ENCODE peak calls at places on chromosomes 3 and 15, in seven cellular contexts. P, W, E, A, K, T and V are unnamed samples.

GRCh38 chr3:153285194-153285641 is 123.2 kb downstream of the RAP2B start:
- DNase-seq in T (no peak), K (peak), W (no peak), P (no peak), A (no peak), E (no peak), V (no peak)

GRCh38 chr3:53068176-53068575 is 22.3 kb upstream of the SFMBT1 start:
- DNase-seq in A (peak), P (peak), E (no peak), K (no peak), T (no peak), W (peak), V (no peak)

GRCh38 chr3:11917051-11917450 is 70.4 kb upstream of the TAMM41 start:
- DNase-seq in P (no peak), E (no peak), W (peak), T (no peak), K (no peak), A (no peak), V (no peak)

GRCh38 chr3:42526616-42527367 is 24.3 kb downstream of the VIPR1 start:
- DNase-seq in W (no peak), P (no peak), T (no peak), K (no peak), A (no peak), E (no peak), V (no peak)

GRCh38 chr15:71329041-71329440 is 213.8 kb downstream of the THSD4 start:
- DNase-seq in W (no peak), A (no peak), T (peak), E (no peak), K (peak), P (peak), V (no peak)

GRCh38 chr3:10995871-10996270 is 3.3 kb downstream of the SLC6A1 start:
- DNase-seq in T (no peak), W (no peak), E (no peak), A (no peak), P (no peak), K (no peak), V (no peak)

GRCh38 chr3:178350763-178351162 is 185.5 kb upstream of the KCNMB2 start:
- DNase-seq in P (no peak), T (no peak), E (no peak), K (peak), A (no peak), W (no peak), V (no peak)

GRCh38 chr3:181793006-181793405 is 81.3 kb downstream of the SOX2 start:
- DNase-seq in A (no peak), T (no peak), K (no peak), W (no peak), E (no peak), P (no peak), V (no peak)

GRCh38 chr15:60526127-60526616 is 47.2 kb upstream of the ICE2 start:
- DNase-seq in K (no peak), T (no peak), P (no peak), E (no peak), A (no peak), W (peak), V (no peak)

GRCh38 chr3:174859109-174859735 is at the start of gene NAALADL2:
- DNase-seq in E (no peak), A (no peak), T (no peak), W (no peak), K (no peak), P (no peak), V (no peak)

GRCh38 chr3:36295206-36295760 is 85.0 kb upstream of the STAC start:
- DNase-seq in P (no peak), W (no peak), K (no peak), A (no peak), E (no peak), T (no peak), V (no peak)

GRCh38 chr3:69411331-69411730 is 25.4 kb upstream of the FRMD4B start:
- DNase-seq in K (no peak), E (no peak), W (no peak), T (no peak), P (no peak), A (no peak), V (peak)

GRCh38 chr3:126266291-126266840 is 86.0 kb upstream of the ALDH1L1 start:
- DNase-seq in A (no peak), T (peak), W (peak), P (peak), K (peak), E (no peak), V (no peak)

GRCh38 chr15:51289290-51289689 is 49.1 kb downstream of the CYP19A1 start:
- DNase-seq in A (no peak), W (no peak), K (no peak), T (no peak), E (no peak), P (no peak), V (no peak)

GRCh38 chr3:63857311-63857710 is 6.3 kb downstream of the THOC7 start:
- DNase-seq in E (no peak), K (no peak), W (no peak), P (no peak), A (no peak), T (no peak), V (no peak)

GRCh38 chr3:113270786-113271185 is 59.4 kb downstream of the BOC start:
- DNase-seq in A (no peak), W (peak), P (peak), T (no peak), E (no peak), K (no peak), V (no peak)

GRCh38 chr3:69710153-69710977 is 28.9 kb upstream of the MITF start:
- DNase-seq in E (no peak), T (no peak), W (no peak), K (peak), P (no peak), A (no peak), V (peak)

GRCh38 chr15:65400760-65401606 is 21.8 kb downstream of the IGDCC4 start:
- DNase-seq in W (no peak), E (peak), K (peak), A (peak), T (no peak), P (peak), V (no peak)

GRCh38 chr3:195595778-195596531 is 12.2 kb upstream of the APOD start:
- DNase-seq in K (no peak), T (peak), P (no peak), E (no peak), W (peak), A (no peak), V (no peak)

GRCh38 chr3:187978433-187979011 is 175.4 kb upstream of the LPP start:
- DNase-seq in K (no peak), P (no peak), E (no peak), W (no peak), T (no peak), A (no peak), V (no peak)

GRCh38 chr3:95705786-95706418 is 1108.5 kb upstream of the EPHA6 start:
- DNase-seq in P (no peak), W (no peak), A (no peak), K (no peak), E (no peak), T (no peak), V (no peak)

GRCh38 chr3:126051234-126051633 is 32.7 kb downstream of the SLC41A3 start:
- DNase-seq in W (peak), P (no peak), K (no peak), E (no peak), A (no peak), T (no peak), V (no peak)

GRCh38 chr3:113245775-113246174 is 34.4 kb downstream of the BOC start:
- DNase-seq in K (no peak), E (no peak), T (no peak), W (peak), A (no peak), P (no peak), V (no peak)

GRCh38 chr15:87638554-87639083 is 617.9 kb downstream of the NTRK3 start:
- DNase-seq in E (no peak), P (no peak), A (no peak), K (no peak), W (no peak), T (no peak), V (no peak)

GRCh38 chr3:97647441-97647840 is 117.1 kb upstream of the ARL6 start:
- DNase-seq in A (no peak), K (no peak), W (no peak), T (no peak), E (no peak), P (no peak), V (no peak)

GRCh38 chr15:69869291-69869690 is 228.4 kb downstream of the TLE3 start:
- DNase-seq in K (no peak), A (no peak), E (no peak), W (no peak), P (no peak), T (no peak), V (no peak)

GRCh38 chr3:45946307-45946706 is 3.0 kb downstream of the CXCR6 start:
- DNase-seq in T (no peak), W (peak), A (no peak), P (no peak), K (no peak), E (no peak), V (no peak)

GRCh38 chr3:113535898-113536297 is 3.5 kb downstream of the SIDT1 start:
- DNase-seq in E (no peak), T (no peak), K (no peak), P (no peak), A (no peak), W (no peak), V (no peak)

GRCh38 chr3:14441920-14442300 is 39.5 kb downstream of the SLC6A6 start:
- DNase-seq in P (no peak), A (no peak), T (no peak), E (no peak), K (no peak), W (no peak), V (no peak)

GRCh38 chr3:162014284-162014683 is 517.7 kb downstream of the OTOL1 start:
- DNase-seq in W (no peak), T (no peak), K (no peak), A (no peak), E (no peak), P (no peak), V (no peak)

GRCh38 chr3:149816986-149817385 is 4.0 kb downstream of the RNF13 start:
- DNase-seq in K (peak), P (no peak), A (no peak), T (no peak), W (no peak), E (no peak), V (no peak)

GRCh38 chr15:71921191-71921590 is 110.8 kb downstream of the NR2E3 start:
- DNase-seq in P (no peak), W (no peak), T (no peak), K (no peak), A (no peak), E (no peak), V (no peak)

GRCh38 chr15:77415450-77416448 is 4.2 kb downstream of the PEAK1 start:
- DNase-seq in W (peak), A (no peak), K (peak), E (no peak), P (no peak), T (peak), V (peak)

GRCh38 chr3:15531346-15531745 is 9.8 kb upstream of the COLQ start:
- DNase-seq in E (no peak), T (no peak), P (no peak), A (no peak), K (no peak), W (no peak), V (no peak)

DNA sequence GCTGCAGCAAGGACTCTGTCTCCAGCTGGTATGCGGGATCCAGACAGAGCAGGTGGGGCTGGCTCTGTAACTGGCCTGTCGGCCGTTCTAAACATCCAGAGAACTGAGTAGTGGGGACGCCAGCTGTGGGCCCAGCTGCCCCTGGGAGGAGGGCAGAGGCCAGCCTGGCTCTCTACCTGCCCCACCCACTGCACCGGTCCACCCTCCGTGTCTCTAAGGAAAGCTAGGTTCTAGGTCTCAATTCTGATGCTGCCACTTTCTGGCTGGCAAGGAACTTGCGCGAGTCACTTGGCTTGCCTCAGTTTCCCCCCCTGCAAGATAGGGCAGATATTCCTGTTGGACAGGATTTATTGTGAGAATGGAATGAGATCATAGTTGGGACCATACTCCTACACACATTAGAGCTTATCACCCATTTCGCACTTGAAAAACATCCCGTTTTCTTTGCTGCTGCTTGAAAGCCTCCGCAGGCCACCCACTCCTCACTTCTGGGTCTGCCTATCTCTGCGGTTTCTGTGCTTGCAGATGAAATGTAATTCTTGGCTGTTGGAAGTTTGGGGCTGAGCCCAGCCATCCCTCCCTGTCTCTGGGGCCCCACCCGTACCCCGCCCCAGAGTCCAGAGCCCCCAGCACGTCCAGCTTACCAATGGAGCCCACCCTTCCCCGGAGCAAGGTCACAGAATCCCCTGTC is 65.8 kb downstream of the IQSEC1 start:
- DNase-seq in K (no peak), P (no peak), A (no peak), E (no peak), W (no peak), T (no peak), V (no peak)
- TF ChIP-seq CTCF in K (no peak), P (no peak), A (no peak), E (no peak), W (no peak), T (no peak), V (no peak)

DNA sequence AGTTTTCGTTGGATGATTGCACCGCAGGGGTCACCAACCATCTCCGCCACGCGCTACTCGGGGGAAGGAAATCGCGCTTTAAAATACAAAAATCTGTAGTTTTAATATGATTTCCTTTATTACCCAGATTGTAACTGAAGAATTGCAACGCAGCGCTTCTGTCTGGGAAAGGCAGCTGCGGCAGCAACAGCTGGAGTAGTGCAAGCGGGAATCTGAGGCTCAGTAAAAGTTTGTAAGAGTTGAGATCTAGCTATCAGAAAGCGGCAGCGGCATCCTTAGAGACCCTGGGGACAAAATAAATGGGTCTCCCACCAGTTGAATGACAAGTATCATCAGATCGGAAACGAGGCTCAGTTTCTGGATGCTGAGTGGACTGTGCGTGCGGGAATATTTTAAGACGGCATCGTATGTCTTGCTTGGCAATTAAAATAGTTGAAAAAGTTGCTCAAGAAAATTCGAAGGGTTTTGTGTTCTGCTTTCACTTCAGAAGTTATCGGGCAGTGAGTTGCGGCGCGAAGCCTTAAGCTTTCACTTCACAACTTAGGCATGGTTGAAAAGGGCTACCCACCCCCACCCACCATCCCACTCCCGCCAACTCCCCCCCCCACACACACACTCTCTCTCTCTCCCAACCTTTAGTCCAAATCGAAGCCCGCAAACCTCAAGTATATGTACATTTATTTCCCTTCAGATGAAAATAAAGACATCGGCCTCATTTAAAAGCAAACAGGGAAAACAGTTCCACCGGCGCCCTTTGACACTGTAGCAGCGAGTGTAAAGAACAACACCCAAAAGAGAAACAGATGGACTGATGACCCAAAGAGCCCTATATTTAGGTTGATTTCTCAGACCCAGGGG is 2.6 kb downstream of the MECOM start:
- DNase-seq in K (peak), T (no peak), P (no peak), E (no peak), A (no peak), W (no peak), V (no peak)
- H3K4me3 ChIP-seq in K (peak), T (peak), P (peak), E (no peak), A (peak), W (no peak), V (peak)

GRCh38 chr3:186220886-186221285 is 112.0 kb upstream of the ETV5 start:
- DNase-seq in E (no peak), T (no peak), K (peak), P (no peak), W (no peak), A (peak), V (no peak)
- TF ChIP-seq CTCF in E (no peak), T (peak), K (peak), P (no peak), W (no peak), A (peak), V (no peak)

GRCh38 chr15:90036806-90037509 is 35.8 kb downstream of the ZNF710 start:
- DNase-seq in T (peak), A (no peak), E (no peak), K (no peak), W (peak), P (no peak), V (no peak)

GRCh38 chr15:90037510-90037860 is 36.4 kb downstream of the ZNF710 start:
- DNase-seq in A (no peak), T (no peak), E (no peak), K (peak), W (no peak), P (no peak), V (no peak)

GRCh38 chr15:90035095-90035834 is 34.1 kb downstream of the ZNF710 start:
- DNase-seq in W (peak), P (no peak), E (no peak), T (peak), A (no peak), K (peak), V (no peak)

GRCh38 chr15:90035835-90036220 is 34.7 kb downstream of the ZNF710 start:
- DNase-seq in W (peak), K (no peak), E (no peak), A (no peak), P (no peak), T (peak), V (no peak)

DNA sequence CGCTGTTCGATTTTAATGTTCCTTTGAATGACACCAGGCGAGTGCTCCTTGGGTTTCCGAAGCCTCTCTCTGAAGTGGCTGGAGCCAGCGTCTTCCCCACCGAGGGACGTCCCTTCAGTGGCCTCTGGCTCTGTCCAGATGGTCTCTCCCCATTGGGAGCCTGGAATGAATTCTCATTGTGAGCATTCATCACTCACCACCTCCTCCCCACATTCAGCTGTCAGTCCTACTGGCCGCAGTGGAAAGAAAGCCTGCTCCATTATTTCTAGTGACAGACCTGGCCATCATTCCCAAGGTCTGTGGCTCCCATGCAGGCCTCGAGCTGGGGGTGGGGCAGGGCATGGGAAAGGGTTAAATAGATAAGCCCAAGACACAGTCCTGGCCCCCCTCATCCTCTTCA is 35.2 kb downstream of the ZNF710 start:
- DNase-seq in T (peak), K (no peak), W (peak), E (no peak), P (no peak), A (no peak), V (no peak)
- H3K4me3 ChIP-seq in T (no peak), K (no peak), W (no peak), E (no peak), P (no peak), A (no peak), V (no peak)